ENCODE peak calls at places on chromosomes 11 and 22, in nine cellular contexts. T is ACHN; A is cardiac muscle cell; M is OCI-M1; Y is activated T-helper 1 cell treated with Interleukin-2 at 50 U/mL for 16 hours; L is Kasumi-1; I is HCT116; R is naive thymus-derived CD8-positive, alpha-beta T cell; Q is stimulated activated effector memory CD8-positive, alpha-beta T cell treated with anti-CD3 and anti-CD28 coated beads, Interleukin-12 subunit alpha, Interleukin-12 subunit beta, amount 100 ng/mL, for 72 hours. E is an unnamed sample.

GRCh38 chr11:69449320-69450063 is 32.0 kb upstream of the LINC01488 start:
- DNase-seq in Y (no peak), I (no peak), R (no peak), A (peak), Q (no peak), M (peak), T (no peak), L (peak), E (no peak)

GRCh38 chr11:1830500-1831223 is 4.1 kb upstream of the SYT8 start:
- DNase-seq in M (no peak), A (no peak), Y (no peak), I (no peak), Q (no peak), R (no peak), L (no peak), T (peak), E (no peak)

GRCh38 chr11:35087648-35088047 is 51.3 kb upstream of the CD44 start:
- DNase-seq in T (no peak), R (no peak), I (no peak), Y (no peak), A (no peak), Q (no peak), L (peak), M (peak), E (no peak)

GRCh38 chr11:9815486-9816136 is 151.7 kb downstream of the SWAP70 start:
- DNase-seq in Q (no peak), R (no peak), T (peak), L (no peak), I (no peak), M (no peak), A (no peak), Y (no peak), E (no peak)

GRCh38 chr11:115659061-115659963 is 155.1 kb upstream of the CADM1 start:
- DNase-seq in Y (no peak), A (peak), T (peak), R (no peak), L (no peak), M (no peak), Q (no peak), I (no peak), E (no peak)

GRCh38 chr22:19597399-19597735 is 73.2 kb upstream of the CLDN5 start:
- DNase-seq in M (no peak), Q (no peak), Y (peak), A (no peak), T (no peak), L (no peak), R (peak), I (no peak), E (peak)

GRCh38 chr22:25403752-25404471 is 160.6 kb upstream of the GRK3 start:
- DNase-seq in A (peak), I (no peak), T (peak), Y (no peak), M (peak), Q (no peak), R (no peak), L (peak), E (no peak)

GRCh38 chr11:9787260-9787659 is 123.4 kb downstream of the SWAP70 start:
- DNase-seq in I (no peak), T (no peak), Y (no peak), M (no peak), A (no peak), Q (no peak), L (no peak), R (no peak), E (no peak)

GRCh38 chr11:111483431-111483830 is 28.8 kb downstream of the BTG4 start:
- DNase-seq in R (no peak), Y (no peak), T (no peak), Q (no peak), I (no peak), M (peak), L (no peak), A (no peak), E (no peak)

GRCh38 chr11:10600570-10601248 is 32.2 kb upstream of the LYVE1 start:
- DNase-seq in R (no peak), L (no peak), A (no peak), Q (no peak), T (no peak), I (no peak), Y (no peak), M (no peak), E (no peak)

GRCh38 chr11:86047275-86047991 is 21.5 kb downstream of the PICALM start:
- DNase-seq in I (no peak), Q (peak), Y (no peak), R (no peak), T (no peak), A (no peak), M (no peak), L (no peak), E (no peak)

GRCh38 chr22:19371893-19372292 is 59.6 kb downstream of the HIRA start:
- DNase-seq in M (no peak), A (no peak), Q (no peak), L (no peak), Y (no peak), R (no peak), I (no peak), T (no peak), E (no peak)

GRCh38 chr22:20137671-20138416 is 6.2 kb downstream of the ZDHHC8 start:
- DNase-seq in R (no peak), I (no peak), A (peak), Q (no peak), T (no peak), M (no peak), Y (no peak), L (no peak), E (no peak)

GRCh38 chr11:61509058-61510029 is 795 bp downstream of the LRRC10B start:
- DNase-seq in A (peak), Q (peak), R (no peak), L (peak), I (peak), M (no peak), T (peak), Y (peak), E (no peak)

GRCh38 chr22:49215840-49216239 is 611.8 kb downstream of the BRD1 start:
- DNase-seq in Y (no peak), I (no peak), M (no peak), A (no peak), R (no peak), L (no peak), T (no peak), Q (no peak), E (no peak)

GRCh38 chr11:45939836-45940235 is 17.4 kb downstream of the LARGE2 start:
- DNase-seq in R (no peak), M (no peak), Q (no peak), Y (no peak), L (no peak), T (no peak), I (no peak), A (no peak), E (no peak)

GRCh38 chr11:74592063-74592440 is 330 bp upstream of the POLD3 start:
- DNase-seq in A (no peak), I (no peak), M (no peak), T (no peak), Y (no peak), R (no peak), Q (no peak), L (no peak), E (no peak)

GRCh38 chr11:16536513-16536912 is 180.2 kb upstream of the SOX6 start:
- DNase-seq in Q (no peak), M (no peak), T (no peak), L (no peak), R (no peak), I (no peak), A (no peak), Y (no peak), E (no peak)

GRCh38 chr11:134558258-134558835 is 146.3 kb upstream of the B3GAT1 start:
- DNase-seq in L (no peak), Y (no peak), Q (peak), A (no peak), R (no peak), M (no peak), T (no peak), I (no peak), E (no peak)

GRCh38 chr11:102494216-102494615 is 36.3 kb downstream of the MMP7 start:
- DNase-seq in A (no peak), I (peak), T (peak), Y (no peak), Q (no peak), M (no peak), R (no peak), L (no peak), E (no peak)

GRCh38 chr11:117170210-117170609 is 8.3 kb upstream of the SIDT2 start:
- DNase-seq in M (no peak), Q (no peak), T (no peak), A (no peak), R (no peak), L (no peak), I (no peak), Y (no peak), E (no peak)

GRCh38 chr11:537622-538430 is 499 bp downstream of the LRRC56 start:
- DNase-seq in R (no peak), T (no peak), M (no peak), Q (peak), I (no peak), Y (no peak), L (no peak), A (no peak), E (no peak)

GRCh38 chr11:61035086-61035835 is 63.8 kb downstream of the CD6 start:
- DNase-seq in Q (no peak), R (no peak), L (no peak), I (no peak), T (no peak), Y (no peak), A (no peak), M (peak), E (no peak)

GRCh38 chr11:34865261-34865660 is 50.9 kb downstream of the APIP start:
- DNase-seq in Y (no peak), T (no peak), A (no peak), M (no peak), L (no peak), Q (no peak), I (no peak), R (no peak), E (no peak)

GRCh38 chr22:31615481-31615840 is 46.6 kb downstream of the PISD start:
- DNase-seq in Y (no peak), T (no peak), M (no peak), L (no peak), Q (no peak), R (no peak), A (no peak), I (no peak), E (no peak)

GRCh38 chr22:35454416-35455054 is 54.6 kb downstream of the MCM5 start:
- DNase-seq in T (no peak), Q (no peak), M (no peak), R (no peak), I (no peak), A (no peak), Y (no peak), L (no peak), E (no peak)

GRCh38 chr11:131408011-131408640 is 37.7 kb downstream of the NTM start:
- DNase-seq in Q (no peak), Y (no peak), T (peak), A (peak), M (peak), I (no peak), L (no peak), R (no peak), E (no peak)

GRCh38 chr11:113048820-113049555 is 87.8 kb downstream of the NCAM1 start:
- DNase-seq in T (no peak), M (no peak), R (no peak), A (no peak), Q (no peak), Y (no peak), I (no peak), L (no peak), E (no peak)

GRCh38 chr22:31800065-31800464 is 46.2 kb downstream of the DEPDC5 start:
- DNase-seq in R (no peak), L (no peak), Y (no peak), A (no peak), M (no peak), I (peak), Q (no peak), T (peak), E (no peak)

GRCh38 chr11:133955091-133955846 is 1.5 kb downstream of the IGSF9B start:
- DNase-seq in Y (no peak), T (no peak), L (no peak), M (no peak), A (peak), R (peak), I (no peak), Q (no peak), E (no peak)

GRCh38 chr22:33447733-33448132 is 389.6 kb upstream of the SYN3 start:
- DNase-seq in M (no peak), Y (no peak), A (no peak), L (no peak), Q (no peak), T (no peak), I (no peak), R (no peak), E (no peak)

GRCh38 chr22:39010946-39011625 is 3.0 kb upstream of the APOBEC3C start:
- DNase-seq in I (no peak), Q (no peak), L (no peak), M (no peak), R (no peak), T (no peak), A (no peak), Y (no peak), E (no peak)

GRCh38 chr11:118314985-118315384 is 10.5 kb downstream of the CD3E start:
- DNase-seq in L (no peak), A (no peak), T (no peak), Q (no peak), M (no peak), Y (no peak), I (no peak), R (no peak), E (no peak)

GRCh38 chr11:126310229-126310991 is 6.5 kb downstream of the DCPS start:
- DNase-seq in T (peak), Y (peak), Q (peak), M (peak), L (peak), R (peak), A (peak), I (peak), E (peak)